ENCODE peak calls at places on chromosomes 6 and 20, in seven cellular contexts. N, P, Y, U, S, K and Z are unnamed samples.

GRCh38 chr6:39203804-39204495 is 25.3 kb downstream of the KCNK5 start:
- DNase-seq in P (peak; percentile 85), Y (peak; percentile 91), U (no peak), K (no peak), N (peak; percentile 88), S (no peak), Z (no peak)

GRCh38 chr6:56243518-56244070 is 3.8 kb downstream of the COL21A1 start:
- DNase-seq in P (no peak), N (no peak), U (no peak), K (no peak), Y (no peak), S (no peak), Z (no peak)

GRCh38 chr20:8150591-8150990 is 18.5 kb downstream of the PLCB1 start:
- DNase-seq in P (no peak), Y (no peak), S (peak; percentile 52), K (no peak), N (no peak), U (no peak), Z (no peak)

GRCh38 chr6:158026054-158026900 is 44.6 kb downstream of the SYNJ2 start:
- DNase-seq in N (peak; percentile 81), U (peak; percentile 86), S (peak; percentile 97), Y (peak; percentile 78), P (peak; percentile 85), K (peak; percentile 72), Z (peak; percentile 82)

GRCh38 chr6:136633355-136633754 is 83.1 kb upstream of the MAP7 start:
- DNase-seq in S (no peak), N (no peak), Y (no peak), K (no peak), U (no peak), P (no peak), Z (no peak)

GRCh38 chr6:116402108-116402507 is 31.4 kb downstream of the DSE start:
- DNase-seq in Y (no peak), P (no peak), N (no peak), S (no peak), K (no peak), U (no peak), Z (no peak)

GRCh38 chr6:11033825-11034224 is 10.3 kb downstream of the ELOVL2 start:
- DNase-seq in K (no peak), S (peak; percentile 61), N (no peak), Y (no peak), U (no peak), P (no peak), Z (no peak)

GRCh38 chr6:149963212-149963461 is 606 bp upstream of the ULBP1 start:
- DNase-seq in U (no peak), P (no peak), S (peak; percentile 59), K (peak; percentile 21), N (no peak), Y (no peak), Z (no peak)

GRCh38 chr6:51930602-51931001 is 156.8 kb downstream of the PKHD1 start:
- DNase-seq in K (no peak), U (no peak), Y (no peak), P (no peak), N (no peak), S (no peak), Z (no peak)

GRCh38 chr6:11462742-11463414 is 74.7 kb upstream of the TMEM170B start:
- DNase-seq in N (no peak), U (no peak), S (peak; percentile 76), P (no peak), K (no peak), Y (peak; percentile 34), Z (no peak)

GRCh38 chr6:66226099-66226498 is 519.1 kb upstream of the EYS start:
- DNase-seq in K (no peak), S (peak; percentile 63), U (no peak), P (no peak), Y (no peak), N (no peak), Z (peak; percentile 19)

GRCh38 chr6:53746442-53747103 is 48.2 kb upstream of the LRRC1 start:
- DNase-seq in P (no peak), Y (no peak), U (no peak), N (no peak), K (no peak), S (no peak), Z (no peak)

GRCh38 chr6:137827977-137828815 is 38.9 kb upstream of the TNFAIP3 start:
- DNase-seq in K (no peak), N (no peak), U (no peak), Y (no peak), S (no peak), P (no peak), Z (no peak)

GRCh38 chr6:147201885-147202515 is 2.2 kb upstream of the STXBP5 start:
- DNase-seq in K (peak; percentile 31), S (peak; percentile 45), P (no peak), N (no peak), Y (peak; percentile 36), U (no peak), Z (peak; percentile 53)

GRCh38 chr6:143060806-143061596 is at the start of gene AIG1:
- DNase-seq in Y (peak; percentile 75), S (no peak), U (no peak), P (no peak), K (peak; percentile 77), N (no peak), Z (peak; percentile 66)

GRCh38 chr20:15708984-15709598 is 864.2 kb downstream of the KIF16B start:
- DNase-seq in Y (no peak), N (peak; percentile 66), S (peak; percentile 9), P (peak; percentile 40), K (peak; percentile 55), U (no peak), Z (peak; percentile 86)

GRCh38 chr6:161011509-161012480 is 20.2 kb downstream of the MAP3K4 start:
- DNase-seq in P (no peak), S (peak; percentile 77), U (no peak), N (no peak), K (no peak), Y (no peak), Z (no peak)

DNA sequence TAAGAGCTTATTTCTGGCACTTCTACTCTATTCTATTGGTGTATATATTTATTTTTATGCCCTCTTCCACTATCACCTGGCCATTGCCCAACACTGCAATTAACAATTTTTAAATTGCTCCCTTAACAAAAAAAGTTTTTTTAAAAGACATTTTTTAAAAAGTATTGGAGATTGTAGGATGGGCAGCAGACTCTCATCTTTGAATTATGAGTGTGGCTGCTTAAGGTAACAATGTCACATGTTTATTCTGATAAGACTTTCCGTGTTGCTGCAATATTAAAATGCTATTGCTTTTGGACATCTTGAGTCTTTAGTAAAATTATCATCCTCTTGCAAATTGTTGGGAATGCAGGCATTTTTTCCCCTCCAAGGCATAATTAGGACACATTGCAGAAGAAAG is 31.4 kb downstream of the SMOC2 start:
- DNase-seq in S (no peak), P (no peak), K (no peak), U (no peak), Y (no peak), N (no peak), Z (no peak)
- TF ChIP-seq CTCF in S (no peak), P (no peak), K (no peak), U (no peak), Y (no peak), N (no peak), Z (no peak)

DNA sequence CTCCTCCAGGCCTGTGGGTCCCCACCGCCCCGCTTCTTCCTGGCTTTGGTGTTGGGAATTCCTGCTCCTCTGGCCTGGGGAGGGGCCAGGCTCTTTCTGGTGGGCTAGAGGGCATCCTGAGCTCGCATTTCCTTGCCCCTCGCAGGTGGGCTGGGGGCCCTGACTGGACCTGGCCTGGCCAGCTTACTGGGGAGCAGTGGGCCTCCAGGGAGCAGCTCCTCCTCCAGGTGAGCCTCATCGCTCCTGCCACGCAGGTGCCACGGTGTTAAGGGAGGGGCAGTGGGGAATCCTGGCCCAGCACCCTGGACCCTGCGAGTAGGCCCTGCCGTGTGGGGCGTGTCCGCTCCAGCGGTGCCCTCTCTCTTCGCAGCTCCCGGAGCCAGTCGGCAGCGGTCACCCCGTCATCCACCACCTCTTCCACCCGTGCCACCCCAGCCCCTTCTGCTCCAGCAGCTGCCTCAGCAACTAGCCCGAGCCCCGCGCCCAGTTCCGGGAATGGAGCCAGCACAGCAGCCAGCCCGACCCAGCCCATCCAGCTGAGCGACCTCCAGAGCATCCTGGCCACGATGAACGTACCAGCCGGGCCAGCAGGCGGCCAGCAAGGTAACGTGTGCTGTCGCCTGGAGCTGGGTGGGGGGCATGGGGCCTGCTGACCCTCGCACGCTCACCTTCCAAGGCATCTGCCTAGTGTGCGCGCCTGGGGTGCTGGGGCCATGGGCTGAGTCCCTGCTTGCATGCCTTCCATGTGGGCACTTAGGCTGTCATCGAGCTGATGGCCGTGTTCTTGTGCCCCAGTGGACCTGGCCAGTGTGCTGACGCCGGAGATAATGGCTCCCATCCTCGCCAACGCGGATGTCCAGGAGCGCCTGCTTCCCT is 4.7 kb downstream of the ADRM1 start:
- DNase-seq in U (no peak), Y (no peak), N (no peak), P (peak; percentile 39), S (peak; percentile 15), K (no peak), Z (no peak)
- H3K4me1 ChIP-seq in U (peaks cover 11% of the 10 kb centered on the region), Y (peaks cover 8% of the 10 kb centered on the region), N (peaks cover 22% of the 10 kb centered on the region), P (peaks cover 31% of the 10 kb centered on the region), S (peaks cover 4% of the 10 kb centered on the region), K (peaks cover 26% of the 10 kb centered on the region), Z (no peaks in the 10 kb centered on the region)

GRCh38 chr6:133362813-133363212 is 121.7 kb downstream of the EYA4 start:
- DNase-seq in P (peak; percentile 12), U (no peak), K (no peak), S (no peak), Y (no peak), N (no peak), Z (no peak)

GRCh38 chr6:133369755-133370154 is 128.6 kb downstream of the EYA4 start:
- DNase-seq in Y (no peak), U (no peak), P (no peak), K (no peak), S (no peak), N (no peak), Z (no peak)

GRCh38 chr6:133368664-133369063 is 127.5 kb downstream of the EYA4 start:
- DNase-seq in U (no peak), S (peak; percentile 22), K (no peak), P (peak; percentile 15), N (no peak), Y (no peak), Z (peak; percentile 67)
- TF ChIP-seq CTCF in U (no peak), S (peak; percentile 40), K (no peak), P (no peak), N (no peak), Y (no peak), Z (peak; percentile 63)

GRCh38 chr20:62879275-62880146 is 17.9 kb upstream of the TCFL5 start:
- DNase-seq in N (no peak), P (no peak), S (no peak), U (no peak), K (no peak), Y (no peak), Z (no peak)
- H3K4me1 ChIP-seq in N (peaks cover 19% of the 10 kb centered on the region), P (peaks cover 11% of the 10 kb centered on the region), S (peaks cover 16% of the 10 kb centered on the region), U (peaks cover 13% of the 10 kb centered on the region), K (no peaks in the 10 kb centered on the region), Y (no peaks in the 10 kb centered on the region), Z (peaks cover 22% of the 10 kb centered on the region)

DNA sequence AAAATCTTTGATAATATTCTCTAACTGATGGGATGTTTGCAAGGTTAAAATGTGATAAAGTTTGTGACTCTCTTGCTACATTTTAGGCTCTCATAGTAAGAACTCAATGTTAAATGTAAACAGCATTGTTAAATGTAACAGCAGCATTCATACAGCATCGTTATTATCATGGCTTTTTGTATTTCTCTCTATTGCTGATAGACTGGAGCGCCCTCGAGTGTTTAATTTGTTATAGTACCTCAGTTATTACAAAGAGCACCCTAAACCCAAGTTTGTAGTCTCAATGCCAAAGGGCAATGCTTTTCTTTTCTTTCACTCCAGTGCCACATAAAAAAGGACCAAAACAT is 14.9 kb upstream of the TTPAL start:
- DNase-seq in S (peak; percentile 64), U (no peak), K (no peak), N (no peak), Y (no peak), P (no peak), Z (peak; percentile 23)
- TF ChIP-seq CTCF in S (peak; percentile 55), U (peak; percentile 51), K (peak; percentile 56), N (peak; percentile 47), Y (peak; percentile 18), P (peak; percentile 46), Z (peak; percentile 64)